ENCODE peak calls at places on chromosomes 3 and 15, in seven cellular contexts. One of them, this sample, is unnamed.

GRCh38 chr3:129624347-129625070 is 18.0 kb upstream of the PLXND1 start:
- DNase-seq in MM.1S: no peak
- DNase-seq in fibroblast of pulmonary artery: no peak
- DNase-seq in neural crest cell: no peak
- DNase-seq in foreskin keratinocyte: no peak
- DNase-seq in BJ: no peak
- DNase-seq in cardiac muscle cell: peak
- DNase-seq in this sample: no peak

GRCh38 chr15:60370804-60371700 is 26.7 kb downstream of the ANXA2 start:
- DNase-seq in MM.1S: no peak
- DNase-seq in fibroblast of pulmonary artery: peak
- DNase-seq in neural crest cell: no peak
- DNase-seq in foreskin keratinocyte: peak
- DNase-seq in BJ: peak
- DNase-seq in cardiac muscle cell: peak
- DNase-seq in this sample: no peak

GRCh38 chr15:66842710-66843441 is 140.8 kb downstream of the SMAD6 start:
- DNase-seq in MM.1S: no peak
- DNase-seq in fibroblast of pulmonary artery: peak
- DNase-seq in neural crest cell: peak
- DNase-seq in foreskin keratinocyte: no peak
- DNase-seq in BJ: no peak
- DNase-seq in cardiac muscle cell: peak
- DNase-seq in this sample: no peak

GRCh38 chr15:40847225-40847961 is 3.5 kb downstream of the SPINT1 start:
- DNase-seq in MM.1S: peak
- DNase-seq in fibroblast of pulmonary artery: peak
- DNase-seq in neural crest cell: no peak
- DNase-seq in foreskin keratinocyte: peak
- DNase-seq in BJ: no peak
- DNase-seq in cardiac muscle cell: peak
- DNase-seq in this sample: peak

GRCh38 chr3:58173670-58174472 is 36.9 kb downstream of the DNASE1L3 start:
- DNase-seq in MM.1S: peak
- DNase-seq in fibroblast of pulmonary artery: peak
- DNase-seq in neural crest cell: no peak
- DNase-seq in foreskin keratinocyte: no peak
- DNase-seq in BJ: no peak
- DNase-seq in cardiac muscle cell: peak
- DNase-seq in this sample: peak

GRCh38 chr15:60485365-60485764 is 6.4 kb upstream of the ICE2 start:
- DNase-seq in MM.1S: no peak
- DNase-seq in fibroblast of pulmonary artery: no peak
- DNase-seq in neural crest cell: no peak
- DNase-seq in foreskin keratinocyte: no peak
- DNase-seq in BJ: no peak
- DNase-seq in cardiac muscle cell: no peak
- DNase-seq in this sample: no peak

GRCh38 chr15:42147431-42147735 is 9.1 kb downstream of the PLA2G4F start:
- DNase-seq in MM.1S: no peak
- DNase-seq in fibroblast of pulmonary artery: no peak
- DNase-seq in neural crest cell: no peak
- DNase-seq in foreskin keratinocyte: no peak
- DNase-seq in BJ: no peak
- DNase-seq in cardiac muscle cell: no peak
- DNase-seq in this sample: no peak

GRCh38 chr15:58241872-58242271 is 103.7 kb downstream of the AQP9 start:
- DNase-seq in MM.1S: no peak
- DNase-seq in fibroblast of pulmonary artery: no peak
- DNase-seq in neural crest cell: no peak
- DNase-seq in foreskin keratinocyte: no peak
- DNase-seq in BJ: no peak
- DNase-seq in cardiac muscle cell: no peak
- DNase-seq in this sample: no peak

GRCh38 chr3:9778518-9779129 is 8.9 kb upstream of the CAMK1 start:
- DNase-seq in MM.1S: no peak
- DNase-seq in fibroblast of pulmonary artery: no peak
- DNase-seq in neural crest cell: no peak
- DNase-seq in foreskin keratinocyte: no peak
- DNase-seq in BJ: no peak
- DNase-seq in cardiac muscle cell: no peak
- DNase-seq in this sample: no peak

GRCh38 chr3:78875851-78876250 is 891.9 kb downstream of the ROBO1 start:
- DNase-seq in MM.1S: no peak
- DNase-seq in fibroblast of pulmonary artery: no peak
- DNase-seq in neural crest cell: no peak
- DNase-seq in foreskin keratinocyte: peak
- DNase-seq in BJ: no peak
- DNase-seq in cardiac muscle cell: no peak
- DNase-seq in this sample: no peak

GRCh38 chr3:185711255-185711870 is 113.5 kb downstream of the IGF2BP2 start:
- DNase-seq in MM.1S: no peak
- DNase-seq in fibroblast of pulmonary artery: peak
- DNase-seq in neural crest cell: no peak
- DNase-seq in foreskin keratinocyte: peak
- DNase-seq in BJ: no peak
- DNase-seq in cardiac muscle cell: peak
- DNase-seq in this sample: no peak

GRCh38 chr3:118597184-118597583 is 437.5 kb downstream of the IGSF11 start:
- DNase-seq in MM.1S: no peak
- DNase-seq in fibroblast of pulmonary artery: no peak
- DNase-seq in neural crest cell: no peak
- DNase-seq in foreskin keratinocyte: no peak
- DNase-seq in BJ: no peak
- DNase-seq in cardiac muscle cell: no peak
- DNase-seq in this sample: no peak

GRCh38 chr15:73899197-73900128 is 26.1 kb downstream of the TBC1D21 start:
- DNase-seq in MM.1S: no peak
- DNase-seq in fibroblast of pulmonary artery: no peak
- DNase-seq in neural crest cell: no peak
- DNase-seq in foreskin keratinocyte: no peak
- DNase-seq in BJ: no peak
- DNase-seq in cardiac muscle cell: peak
- DNase-seq in this sample: no peak

GRCh38 chr3:178777718-178778411 is 241.6 kb downstream of the KCNMB2 start:
- DNase-seq in MM.1S: no peak
- DNase-seq in fibroblast of pulmonary artery: peak
- DNase-seq in neural crest cell: no peak
- DNase-seq in foreskin keratinocyte: peak
- DNase-seq in BJ: peak
- DNase-seq in cardiac muscle cell: no peak
- DNase-seq in this sample: peak

GRCh38 chr3:194237110-194237509 is 101.2 kb downstream of the HES1 start:
- DNase-seq in MM.1S: no peak
- DNase-seq in fibroblast of pulmonary artery: no peak
- DNase-seq in neural crest cell: no peak
- DNase-seq in foreskin keratinocyte: no peak
- DNase-seq in BJ: no peak
- DNase-seq in cardiac muscle cell: no peak
- DNase-seq in this sample: no peak

GRCh38 chr3:12347301-12347700 is 58.4 kb downstream of the PPARG start:
- DNase-seq in MM.1S: no peak
- DNase-seq in fibroblast of pulmonary artery: peak
- DNase-seq in neural crest cell: no peak
- DNase-seq in foreskin keratinocyte: no peak
- DNase-seq in BJ: no peak
- DNase-seq in cardiac muscle cell: peak
- DNase-seq in this sample: no peak

GRCh38 chr3:4839278-4839677 is 140.0 kb upstream of the BHLHE40 start:
- DNase-seq in MM.1S: no peak
- DNase-seq in fibroblast of pulmonary artery: no peak
- DNase-seq in neural crest cell: no peak
- DNase-seq in foreskin keratinocyte: no peak
- DNase-seq in BJ: no peak
- DNase-seq in cardiac muscle cell: no peak
- DNase-seq in this sample: no peak

DNA sequence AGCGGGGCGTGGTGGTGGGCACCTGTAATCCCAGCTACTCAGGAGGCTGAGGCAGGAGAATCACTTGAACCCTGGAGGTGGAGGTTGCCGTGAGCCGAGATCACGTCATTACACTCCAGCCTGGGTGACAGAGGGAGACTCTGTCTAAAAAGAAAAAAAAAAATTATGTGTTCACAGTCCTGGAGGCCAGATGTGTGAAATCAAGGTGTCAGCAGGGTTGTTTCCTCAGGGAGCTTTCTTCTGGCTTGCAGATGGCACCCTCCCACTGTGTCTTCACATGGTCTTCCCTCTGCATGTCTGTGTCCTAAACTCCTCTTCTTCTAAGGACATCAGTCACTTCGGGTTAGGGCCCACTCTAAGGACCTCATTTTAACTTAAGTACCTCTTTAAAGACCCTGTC is 56.2 kb upstream of the UBE2E1 start:
- DNase-seq in MM.1S: no peak
- DNase-seq in fibroblast of pulmonary artery: no peak
- DNase-seq in neural crest cell: no peak
- DNase-seq in foreskin keratinocyte: no peak
- DNase-seq in BJ: no peak
- DNase-seq in cardiac muscle cell: no peak
- DNase-seq in this sample: no peak
- TF ChIP-seq CTCF in MM.1S: no peak
- TF ChIP-seq CTCF in fibroblast of pulmonary artery: no peak
- TF ChIP-seq CTCF in neural crest cell: no peak
- TF ChIP-seq CTCF in foreskin keratinocyte: no peak
- TF ChIP-seq CTCF in BJ: no peak
- TF ChIP-seq CTCF in cardiac muscle cell: no peak
- TF ChIP-seq CTCF in this sample: no peak

GRCh38 chr3:52845691-52846426 is 11.0 kb upstream of the MUSTN1 start:
- DNase-seq in MM.1S: no peak
- DNase-seq in fibroblast of pulmonary artery: no peak
- DNase-seq in neural crest cell: no peak
- DNase-seq in foreskin keratinocyte: no peak
- DNase-seq in BJ: no peak
- DNase-seq in cardiac muscle cell: no peak
- DNase-seq in this sample: no peak
- TF ChIP-seq CTCF in MM.1S: peak
- TF ChIP-seq CTCF in fibroblast of pulmonary artery: peak
- TF ChIP-seq CTCF in neural crest cell: peak
- TF ChIP-seq CTCF in foreskin keratinocyte: peak
- TF ChIP-seq CTCF in BJ: peak
- TF ChIP-seq CTCF in cardiac muscle cell: peak
- TF ChIP-seq CTCF in this sample: no peak

GRCh38 chr15:51936119-51936478 is 35.5 kb downstream of the LEO1 start:
- DNase-seq in MM.1S: no peak
- DNase-seq in fibroblast of pulmonary artery: no peak
- DNase-seq in neural crest cell: no peak
- DNase-seq in foreskin keratinocyte: no peak
- DNase-seq in BJ: no peak
- DNase-seq in cardiac muscle cell: no peak
- DNase-seq in this sample: no peak
- TF ChIP-seq CTCF in MM.1S: no peak
- TF ChIP-seq CTCF in fibroblast of pulmonary artery: no peak
- TF ChIP-seq CTCF in neural crest cell: no peak
- TF ChIP-seq CTCF in foreskin keratinocyte: peak
- TF ChIP-seq CTCF in BJ: no peak
- TF ChIP-seq CTCF in cardiac muscle cell: no peak
- TF ChIP-seq CTCF in this sample: no peak

GRCh38 chr15:38458646-38459045 is 4.7 kb downstream of the FAM98B start:
- DNase-seq in MM.1S: no peak
- DNase-seq in fibroblast of pulmonary artery: no peak
- DNase-seq in neural crest cell: no peak
- DNase-seq in foreskin keratinocyte: no peak
- DNase-seq in BJ: no peak
- DNase-seq in cardiac muscle cell: no peak
- DNase-seq in this sample: no peak

GRCh38 chr15:38455096-38455495 is 1.2 kb downstream of the FAM98B start:
- DNase-seq in MM.1S: no peak
- DNase-seq in fibroblast of pulmonary artery: peak
- DNase-seq in neural crest cell: no peak
- DNase-seq in foreskin keratinocyte: peak
- DNase-seq in BJ: no peak
- DNase-seq in cardiac muscle cell: no peak
- DNase-seq in this sample: no peak

GRCh38 chr15:38459480-38459879 is 5.6 kb downstream of the FAM98B start:
- DNase-seq in MM.1S: no peak
- DNase-seq in fibroblast of pulmonary artery: no peak
- DNase-seq in neural crest cell: no peak
- DNase-seq in foreskin keratinocyte: no peak
- DNase-seq in BJ: no peak
- DNase-seq in cardiac muscle cell: no peak
- DNase-seq in this sample: no peak

GRCh38 chr15:38454687-38455071 is 752 bp downstream of the FAM98B start:
- DNase-seq in MM.1S: no peak
- DNase-seq in fibroblast of pulmonary artery: no peak
- DNase-seq in neural crest cell: no peak
- DNase-seq in foreskin keratinocyte: no peak
- DNase-seq in BJ: no peak
- DNase-seq in cardiac muscle cell: no peak
- DNase-seq in this sample: no peak

DNA sequence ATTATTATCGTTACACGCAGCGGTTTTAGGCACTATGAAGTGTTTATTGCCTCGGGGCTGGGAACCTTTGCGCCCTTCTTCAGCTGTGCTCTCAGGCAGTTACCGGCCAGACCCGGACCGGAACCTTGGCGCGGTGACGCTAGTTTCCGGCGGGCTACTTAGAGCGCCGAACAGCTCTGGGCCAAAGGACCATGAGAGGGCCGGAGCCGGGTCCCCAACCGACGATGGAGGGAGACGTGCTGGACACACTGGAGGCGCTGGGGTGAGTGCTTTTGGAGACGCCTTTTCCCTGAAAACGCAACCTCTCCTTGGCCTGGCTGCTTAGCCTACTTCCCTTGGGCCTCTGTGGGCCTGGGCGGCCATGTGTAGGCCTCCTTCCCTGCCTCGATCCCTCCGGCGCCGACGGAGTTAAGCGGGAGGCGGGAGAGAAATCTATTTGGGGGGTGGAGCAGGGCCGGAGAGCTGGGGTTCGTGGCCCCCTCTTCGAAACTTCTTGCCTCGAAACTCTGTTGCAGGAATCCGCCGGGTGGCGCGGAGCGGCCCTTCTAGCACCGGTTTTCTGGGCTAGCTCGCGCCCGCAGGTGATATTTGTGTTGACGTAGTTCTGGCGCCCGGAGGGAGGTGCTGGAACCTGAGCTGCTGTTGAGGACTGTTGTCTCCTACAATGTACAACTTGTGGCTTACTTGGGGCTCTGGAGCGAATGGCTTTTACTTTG is at the start of gene FAM98B:
- DNase-seq in MM.1S: peak
- DNase-seq in fibroblast of pulmonary artery: peak
- DNase-seq in neural crest cell: peak
- DNase-seq in foreskin keratinocyte: peak
- DNase-seq in BJ: peak
- DNase-seq in cardiac muscle cell: peak
- DNase-seq in this sample: peak
- TF ChIP-seq CTCF in MM.1S: peak
- TF ChIP-seq CTCF in fibroblast of pulmonary artery: no peak
- TF ChIP-seq CTCF in neural crest cell: peak
- TF ChIP-seq CTCF in foreskin keratinocyte: peak
- TF ChIP-seq CTCF in BJ: peak
- TF ChIP-seq CTCF in cardiac muscle cell: no peak
- TF ChIP-seq CTCF in this sample: no peak